ENCODE peak calls at places on chromosomes 12 and 14, in nine cellular contexts. P is GM23338; V is T-helper 17 cell; B is CD4-positive, alpha-beta T cell; O is stimulated activated naive CD8-positive, alpha-beta T cell treated with anti-CD3 and anti-CD28 coated beads, Interleukin-15, amount 100 ng/mL, for 72 hours; W is CD8-positive, alpha-beta T cell; Z is effector memory CD8-positive, alpha-beta T cell; F is left lung; T is natural killer cell. R is an unnamed sample.

GRCh38 chr14:52248057-52248456 is 19.4 kb upstream of the PTGDR start:
- ATAC-seq in F (no peak), B (peak), W (peak), P (no peak), T (peak), V (peak), O (no peak), Z (peak), R (no peak)

GRCh38 chr14:55109846-55110245 is 19.2 kb upstream of the LGALS3 start:
- ATAC-seq in V (no peak), F (no peak), Z (no peak), W (no peak), T (no peak), O (no peak), P (no peak), B (no peak), R (no peak)

GRCh38 chr12:45231515-45232145 is 15.7 kb downstream of the ANO6 start:
- ATAC-seq in W (no peak), Z (no peak), T (no peak), V (no peak), B (no peak), P (no peak), F (no peak), O (no peak), R (no peak)

GRCh38 chr14:104686624-104687517 is 2.5 kb upstream of the INF2 start:
- ATAC-seq in P (no peak), F (no peak), B (peak), Z (no peak), T (no peak), V (no peak), O (no peak), W (no peak), R (peak)

GRCh38 chr12:54272214-54272613 is 7.7 kb downstream of the CBX5 start:
- ATAC-seq in F (no peak), P (no peak), O (peak), W (no peak), V (peak), T (no peak), B (no peak), Z (no peak), R (no peak)

GRCh38 chr12:28622416-28622815 is 432.2 kb downstream of the CCDC91 start:
- ATAC-seq in B (no peak), F (no peak), W (no peak), V (no peak), P (no peak), T (no peak), O (no peak), Z (no peak), R (peak)

GRCh38 chr12:111664510-111664909 is 21.2 kb downstream of the BRAP start:
- ATAC-seq in T (no peak), W (no peak), P (peak), Z (no peak), V (no peak), O (no peak), F (no peak), B (no peak), R (no peak)

GRCh38 chr14:100533647-100534485 is 53.4 kb downstream of the BEGAIN start:
- ATAC-seq in T (no peak), P (no peak), W (no peak), Z (no peak), F (peak), B (no peak), O (no peak), V (no peak), R (no peak)

GRCh38 chr14:76687611-76688372 is 73.5 kb upstream of the VASH1 start:
- ATAC-seq in F (no peak), V (no peak), O (no peak), Z (no peak), B (no peak), T (no peak), P (no peak), W (no peak), R (no peak)

GRCh38 chr12:75390156-75390898 is 562 bp upstream of the GLIPR1L2 start:
- ATAC-seq in F (peak), T (no peak), O (no peak), Z (no peak), B (no peak), P (no peak), W (no peak), V (no peak), R (peak)

GRCh38 chr14:33342299-33342974 is 403.8 kb downstream of the NPAS3 start:
- ATAC-seq in F (no peak), T (no peak), P (peak), W (no peak), Z (no peak), B (no peak), V (no peak), O (no peak), R (no peak)

GRCh38 chr12:6187948-6188793 is 12.0 kb upstream of the CD9 start:
- ATAC-seq in W (no peak), O (peak), T (no peak), Z (no peak), V (no peak), F (no peak), B (no peak), P (peak), R (peak)

GRCh38 chr12:93762912-93763311 is 85.7 kb downstream of the CRADD start:
- ATAC-seq in T (no peak), Z (no peak), F (no peak), V (no peak), P (peak), O (no peak), W (no peak), B (no peak), R (no peak)

GRCh38 chr12:53102883-53103807 is at the start of gene SOAT2:
- ATAC-seq in T (peak), V (peak), W (peak), P (peak), F (no peak), O (peak), B (peak), Z (peak), R (peak)

GRCh38 chr14:58829594-58829993 is 191.8 kb downstream of the DACT1 start:
- ATAC-seq in T (no peak), W (no peak), P (no peak), B (no peak), F (peak), V (no peak), Z (no peak), O (no peak), R (no peak)

GRCh38 chr12:93808169-93808899 is 131.2 kb downstream of the CRADD start:
- ATAC-seq in F (no peak), P (no peak), V (no peak), O (no peak), Z (no peak), W (no peak), B (no peak), T (no peak), R (no peak)

GRCh38 chr14:100093322-100093721 is 28.1 kb downstream of the EVL start:
- ATAC-seq in W (peak), Z (no peak), O (peak), T (no peak), V (no peak), P (no peak), F (no peak), B (peak), R (no peak)

GRCh38 chr14:57943038-57943437 is 77.1 kb upstream of the SLC35F4 start:
- ATAC-seq in V (no peak), O (no peak), P (peak), T (no peak), Z (no peak), B (no peak), F (no peak), W (no peak), R (no peak)

GRCh38 chr12:123019841-123020138 is 39.3 kb downstream of the ARL6IP4 start:
- ATAC-seq in O (no peak), V (no peak), Z (no peak), P (no peak), B (no peak), T (no peak), F (peak), W (no peak), R (no peak)

GRCh38 chr14:54866588-54866987 is 36.0 kb downstream of the GCH1 start:
- ATAC-seq in O (no peak), Z (no peak), F (no peak), W (no peak), B (no peak), P (no peak), V (no peak), T (no peak), R (no peak)

GRCh38 chr14:103187911-103188310 is 64.7 kb downstream of the TNFAIP2 start:
- ATAC-seq in W (no peak), Z (no peak), O (no peak), T (no peak), B (no peak), F (no peak), V (no peak), P (no peak), R (no peak)

GRCh38 chr12:13230500-13230899 is 34.0 kb downstream of the EMP1 start:
- ATAC-seq in T (no peak), F (no peak), W (no peak), B (no peak), V (no peak), O (no peak), Z (no peak), P (no peak), R (no peak)

GRCh38 chr14:75615200-75615599 is 36.8 kb downstream of the FLVCR2 start:
- ATAC-seq in P (no peak), W (no peak), F (peak), O (no peak), Z (no peak), V (peak), T (peak), B (no peak), R (peak)